ENCODE peak calls at places on chromosomes 11 and 22, in four cellular contexts. B, P, R and O are unnamed samples.

GRCh38 chr11:101466352-101466751 is 117.5 kb downstream of the TRPC6 start:
- DNase-seq in P (peak; percentile 4), B (no peak), R (peak; percentile 22), O (no peak)

GRCh38 chr22:18012528-18012927 is 11.8 kb downstream of the MICAL3 start:
- DNase-seq in R (peak; percentile 60), B (no peak), P (no peak), O (peak; percentile 50)

GRCh38 chr11:7630002-7630401 is 43.3 kb downstream of the CYB5R2 start:
- DNase-seq in B (no peak), R (no peak), P (no peak), O (peak; percentile 28)

GRCh38 chr22:28344893-28345292 is 334.7 kb downstream of the TTC28 start:
- DNase-seq in R (no peak), P (no peak), B (no peak), O (peak; percentile 37)

GRCh38 chr22:48926663-48927062 is 901.0 kb downstream of the BRD1 start:
- DNase-seq in R (no peak), P (no peak), B (no peak), O (no peak)

GRCh38 chr11:63843042-63843441 is 4.1 kb downstream of the MARK2 start:
- DNase-seq in B (no peak), R (peak; percentile 46), P (no peak), O (peak; percentile 44)

GRCh38 chr22:37906364-37907008 is 389 bp downstream of the MICALL1 start:
- DNase-seq in R (no peak), P (peak; percentile 55), B (peak; percentile 38), O (peak; percentile 49)

GRCh38 chr11:125999234-125999880 is 53.5 kb downstream of the VSIG10L2 start:
- DNase-seq in R (no peak), P (no peak), B (no peak), O (no peak)

GRCh38 chr22:23837911-23838685 is 708 bp downstream of the DERL3 start:
- DNase-seq in R (no peak), P (peak; percentile 46), B (no peak), O (no peak)

GRCh38 chr22:19111584-19111983 is 10.6 kb downstream of the DGCR2 start:
- DNase-seq in B (no peak), P (no peak), R (no peak), O (no peak)

GRCh38 chr11:58618215-58618614 is 4.2 kb upstream of the CNTF start:
- DNase-seq in P (peak; percentile 24), B (no peak), R (no peak), O (no peak)

GRCh38 chr22:46967445-46968358 is 205.3 kb downstream of the TBC1D22A start:
- DNase-seq in B (no peak), R (no peak), P (no peak), O (no peak)

GRCh38 chr11:83191491-83191890 is 2.0 kb upstream of the ANKRD42 start:
- DNase-seq in R (no peak), P (no peak), B (no peak), O (no peak)

GRCh38 chr11:108115495-108116140 is 5.7 kb upstream of the ACAT1 start:
- DNase-seq in B (no peak), R (peak; percentile 59), P (peak; percentile 62), O (peak; percentile 83)

GRCh38 chr11:93820085-93820710 is 30.2 kb downstream of the VSTM5 start:
- DNase-seq in B (no peak), P (peak; percentile 67), R (no peak), O (no peak)

GRCh38 chr11:127843483-127844396 is 743.6 kb downstream of the ETS1 start:
- DNase-seq in B (peak; percentile 78), P (peak; percentile 92), R (peak; percentile 88), O (peak; percentile 88)

GRCh38 chr11:128208329-128209220 is 378.8 kb downstream of the ETS1 start:
- DNase-seq in B (no peak), P (no peak), R (no peak), O (peak; percentile 94)

GRCh38 chr11:76236092-76237026 is 30.1 kb upstream of the WNT11 start:
- DNase-seq in P (peak; percentile 93), B (peak; percentile 56), R (peak; percentile 80), O (peak; percentile 85)

GRCh38 chr11:118916842-118917388 is 8.8 kb downstream of the BCL9L start:
- DNase-seq in P (peak; percentile 79), R (peak; percentile 85), B (no peak), O (peak; percentile 89)

GRCh38 chr11:97537407-97538150 is 1147.8 kb downstream of the JRKL start:
- DNase-seq in R (no peak), P (no peak), B (no peak), O (no peak)

GRCh38 chr11:72840780-72841179 is 26.6 kb downstream of the ATG16L2 start:
- DNase-seq in P (no peak), B (no peak), R (no peak), O (peak; percentile 91)

GRCh38 chr11:122808494-122808893 is 29.8 kb upstream of the CRTAM start:
- DNase-seq in B (no peak), R (no peak), P (no peak), O (peak; percentile 79)

GRCh38 chr22:31490496-31490925 is 869 bp upstream of the EIF4ENIF1 start:
- DNase-seq in B (peak; percentile 89), R (peak; percentile 68), P (peak; percentile 43), O (peak; percentile 85)

GRCh38 chr11:47723041-47723440 is 7.9 kb upstream of the AGBL2 start:
- DNase-seq in B (no peak), P (no peak), R (no peak), O (no peak)

GRCh38 chr11:78961186-78961782 is 386.6 kb upstream of the NARS2 start:
- DNase-seq in P (peak; percentile 68), B (peak; percentile 53), R (peak; percentile 57), O (peak; percentile 29)

GRCh38 chr11:46210133-46210636 is 67.3 kb upstream of the CREB3L1 start:
- DNase-seq in R (no peak), P (no peak), B (peak; percentile 77), O (peak; percentile 95)

GRCh38 chr11:86735462-86736302 is 63.3 kb upstream of the ME3 start:
- DNase-seq in P (no peak), R (no peak), B (no peak), O (peak; percentile 79)

GRCh38 chr22:25747245-25747944 is 5.4 kb downstream of the MYO18B start:
- DNase-seq in P (no peak), R (peak; percentile 64), B (no peak), O (peak; percentile 97)

GRCh38 chr11:110467556-110467955 is 37.8 kb downstream of the FDX1 start:
- DNase-seq in R (no peak), P (no peak), B (no peak), O (no peak)

GRCh38 chr11:78759067-78759466 is 184.4 kb upstream of the NARS2 start:
- DNase-seq in P (no peak), B (no peak), R (no peak), O (no peak)

GRCh38 chr11:119863811-119864601 is 135.0 kb upstream of the NECTIN1 start:
- DNase-seq in P (peak; percentile 16), B (no peak), R (peak; percentile 86), O (no peak)

DNA sequence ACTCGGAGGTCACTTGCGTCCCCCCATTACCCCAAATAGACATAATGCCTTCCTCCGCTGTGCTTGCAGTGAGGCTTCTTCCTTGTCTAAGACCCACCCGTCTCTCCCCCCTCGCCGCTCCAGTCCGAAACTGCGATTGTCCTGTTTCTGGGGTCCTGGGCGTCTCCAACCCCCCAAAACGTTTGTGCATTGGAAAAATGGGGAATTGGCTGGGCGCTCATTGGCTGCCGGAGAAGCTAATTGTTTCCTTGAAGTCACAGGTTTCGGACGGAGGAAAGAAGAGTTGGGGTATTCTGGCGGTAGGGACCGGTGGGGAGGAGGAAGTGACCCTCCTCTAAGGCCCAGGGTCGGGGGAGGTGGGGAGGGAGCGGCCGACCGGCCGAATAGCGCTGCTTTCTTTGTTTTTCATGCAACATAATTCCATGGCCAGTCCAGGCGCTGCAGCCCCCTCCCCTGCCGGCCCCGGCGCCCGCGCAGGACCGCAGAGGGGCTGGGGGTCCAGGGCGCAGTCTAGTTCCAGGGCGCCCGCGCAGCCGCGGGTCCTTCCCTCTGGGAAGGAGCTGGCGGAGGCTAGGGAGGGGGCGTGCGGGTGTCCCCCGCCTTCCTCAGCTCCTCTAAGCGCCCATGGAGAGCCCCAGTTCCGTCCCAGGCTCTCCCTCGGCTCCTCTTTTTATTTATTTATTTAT is 12.7 kb upstream of the CPT1A start:
- DNase-seq in R (no peak), B (no peak), P (peak; percentile 36), O (no peak)
- TF ChIP-seq EZH2 in R (no peak), B (no peak), P (peak; percentile 82), O (peak; percentile 53)

DNA sequence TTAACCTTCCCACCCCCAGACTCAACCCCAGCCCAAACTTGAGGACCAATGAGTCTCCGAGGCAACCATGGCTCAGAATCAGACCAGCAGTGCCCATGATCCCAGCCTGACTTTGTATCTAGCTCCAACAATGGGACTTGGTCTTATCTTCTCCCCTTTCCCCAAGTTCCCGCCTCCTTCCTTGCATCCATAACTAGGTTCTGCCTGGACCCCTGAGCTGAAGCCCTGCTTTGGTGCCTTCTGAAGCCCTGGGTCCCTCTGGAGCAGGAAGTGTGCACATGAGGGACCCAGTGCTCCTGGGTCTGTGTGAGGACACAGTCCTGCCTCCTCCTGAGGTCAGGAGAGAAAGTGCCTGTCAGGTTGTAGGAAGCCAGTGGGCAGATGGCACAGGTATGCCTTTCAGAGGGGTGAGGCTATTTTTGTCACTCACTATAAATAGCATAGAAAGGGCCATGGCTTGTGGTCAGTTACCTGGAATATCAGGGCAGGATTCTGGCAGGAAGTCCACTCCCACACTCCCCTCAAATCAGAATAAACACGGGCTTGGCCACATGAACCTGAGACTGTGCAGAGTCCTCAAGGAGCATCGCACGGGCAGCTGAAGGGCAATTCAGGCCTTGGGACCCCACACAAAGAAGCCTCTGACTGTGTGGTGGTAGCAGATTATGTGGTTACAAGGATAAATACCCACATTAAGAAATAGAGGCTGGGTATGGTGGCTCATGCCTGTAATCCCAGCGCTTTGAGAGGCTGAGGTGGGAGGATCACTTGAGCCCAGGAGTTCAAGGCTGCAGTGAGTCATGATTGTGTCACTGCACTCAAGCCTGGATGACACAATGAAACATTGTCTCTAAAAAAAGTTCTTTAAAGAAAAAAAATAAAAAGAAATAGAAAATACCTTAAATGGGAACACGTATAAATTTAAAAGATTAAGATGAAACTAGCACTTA is 27.4 kb downstream of the RCN1 start:
- DNase-seq in B (no peak), R (no peak), P (no peak), O (peak; percentile 70)
- TF ChIP-seq EZH2phosphoT487 in B (no peak), R (no peak), P (no peak), O (no peak)

DNA sequence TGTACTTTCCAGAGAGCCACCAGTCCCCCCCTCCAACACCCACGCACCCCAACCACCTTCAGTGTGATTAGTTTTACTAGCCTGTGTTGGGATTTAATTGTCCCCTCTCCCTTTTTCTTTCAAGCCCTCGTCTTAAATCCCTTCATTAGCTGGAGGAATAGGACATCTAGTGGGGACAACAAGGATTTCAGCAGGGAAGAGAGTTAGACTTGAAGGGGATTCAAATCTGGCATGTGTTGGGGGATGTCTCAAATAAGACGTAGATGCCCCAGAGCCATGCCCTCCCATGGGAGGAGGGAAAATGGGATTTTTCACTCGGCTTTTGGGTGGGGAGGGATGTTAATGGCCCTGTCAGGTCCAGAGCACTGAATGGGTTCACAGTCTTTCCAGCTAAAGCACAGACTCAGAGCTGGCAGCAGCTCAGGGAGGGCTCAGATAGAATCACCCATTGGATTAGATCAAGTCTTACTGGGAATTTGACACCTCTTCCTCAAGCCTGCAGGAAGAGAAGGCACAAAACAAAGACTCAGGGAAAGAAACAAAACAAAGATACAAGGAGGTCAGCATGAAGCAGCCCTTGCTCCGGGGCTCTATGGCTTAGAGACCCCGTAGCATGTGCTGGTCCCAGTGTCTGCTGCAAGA is 10.7 kb downstream of the INS start:
- DNase-seq in R (peak; percentile 68), B (no peak), P (peak; percentile 86), O (peak; percentile 54)
- TF ChIP-seq EZH2 in R (no peak), B (no peak), P (no peak), O (no peak)

DNA sequence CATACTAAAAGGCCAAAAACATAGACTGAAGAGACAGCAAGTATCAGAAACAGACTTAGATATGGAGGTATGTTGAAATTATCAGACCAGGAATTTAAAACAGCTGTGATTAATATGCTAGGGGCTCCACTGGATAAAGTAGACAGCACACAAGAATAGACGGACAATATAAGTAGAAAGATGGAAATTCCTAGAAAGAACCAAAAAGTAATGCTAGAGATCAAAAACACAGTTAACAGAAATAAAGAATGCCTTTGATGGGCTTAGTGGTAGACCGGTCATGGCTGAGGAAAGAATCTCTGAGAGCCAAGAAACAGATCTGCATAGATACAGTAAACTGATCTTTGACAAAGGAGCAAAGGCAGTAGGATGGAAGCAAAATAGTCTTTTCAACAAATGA is 250.2 kb downstream of the SWAP70 start:
- DNase-seq in B (no peak), P (no peak), R (no peak), O (no peak)
- TF ChIP-seq EZH2phosphoT487 in B (no peak), P (no peak), R (no peak), O (no peak)